ENCODE peak calls at places on chromosomes 6 and 20, in five cellular contexts. Y is RWPE2; Q is naive thymus-derived CD4-positive, alpha-beta T cell; K is mammary epithelial cell; H is lower lobe of right lung. S is an unnamed sample. For H3K4me1, the result is how much of the 10 kb centered on the place peaks cover.

GRCh38 chr6:36560822-36561221 is 13.5 kb upstream of the STK38 start:
- DNase-seq in Y (no peak), Q (no peak), K (no peak), H (no peak), S (no peak)

GRCh38 chr20:11777387-11777786 is 140.3 kb upstream of the BTBD3 start:
- DNase-seq in Y (no peak), Q (no peak), K (no peak), H (no peak), S (no peak)

GRCh38 chr6:107490568-107491058 is 696 bp downstream of the SOBP start:
- DNase-seq in Y (no peak), Q (no peak), K (no peak), H (no peak), S (no peak)

GRCh38 chr6:121697921-121698320 is 262.5 kb downstream of the GJA1 start:
- DNase-seq in Y (no peak), Q (no peak), K (peak), H (no peak), S (no peak)

GRCh38 chr6:108774555-108774954 is 73.7 kb upstream of the ARMC2 start:
- DNase-seq in Y (no peak), Q (no peak), K (no peak), H (no peak), S (no peak)

GRCh38 chr20:63230800-63231268 is 4.9 kb upstream of the BIRC7 start:
- DNase-seq in Y (no peak), Q (no peak), K (peak), H (no peak), S (peak)

GRCh38 chr6:166007349-166008263 is 160.0 kb downstream of the TBXT start:
- DNase-seq in Y (no peak), Q (no peak), K (no peak), H (no peak), S (no peak)

GRCh38 chr20:44335675-44336074 is 1.2 kb upstream of the R3HDML start:
- DNase-seq in Y (no peak), Q (no peak), K (no peak), H (no peak), S (no peak)

GRCh38 chr6:163777706-163778105 is 363.2 kb downstream of the QKI start:
- DNase-seq in Y (no peak), Q (no peak), K (no peak), H (no peak), S (no peak)

GRCh38 chr6:89131599-89131998 is 13.7 kb upstream of the SRSF12 start:
- DNase-seq in Y (no peak), Q (no peak), K (peak), H (no peak), S (no peak)

GRCh38 chr6:118783931-118784528 is 109.9 kb upstream of the ASF1A start:
- DNase-seq in Y (no peak), Q (no peak), K (peak), H (no peak), S (no peak)

GRCh38 chr6:166715065-166715464 is 88.0 kb upstream of the RPS6KA2 start:
- DNase-seq in Y (no peak), Q (no peak), K (no peak), H (no peak), S (no peak)

GRCh38 chr20:17845701-17846475 is 122.7 kb downstream of the SNX5 start:
- DNase-seq in Y (no peak), Q (no peak), K (no peak), H (no peak), S (no peak)

DNA sequence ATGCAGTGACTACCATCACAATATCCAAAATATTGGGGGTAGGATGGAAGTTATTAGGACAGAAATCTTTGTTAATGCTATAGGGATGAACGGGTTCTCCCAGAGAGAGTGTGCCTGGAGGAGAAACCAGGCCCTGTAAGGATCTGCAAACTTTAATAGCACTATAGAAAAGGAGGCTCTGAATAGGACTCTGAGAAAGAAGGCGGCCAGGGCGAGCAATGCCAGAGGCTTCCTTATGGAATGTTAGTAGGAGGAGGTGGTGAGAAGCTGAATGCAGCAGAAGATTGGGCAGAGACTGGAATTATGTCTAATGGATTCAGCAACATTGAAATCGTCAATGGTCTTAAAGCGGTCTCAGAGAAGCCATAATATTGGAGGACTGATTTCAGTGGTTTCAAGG is 84.6 kb upstream of the SYNDIG1 start:
- DNase-seq in Y (no peak), Q (no peak), K (no peak), H (no peak), S (no peak)
- H3K4me1 ChIP-seq in Y (under half), Q (under half), K (under half), H (under half), S (under half)

DNA sequence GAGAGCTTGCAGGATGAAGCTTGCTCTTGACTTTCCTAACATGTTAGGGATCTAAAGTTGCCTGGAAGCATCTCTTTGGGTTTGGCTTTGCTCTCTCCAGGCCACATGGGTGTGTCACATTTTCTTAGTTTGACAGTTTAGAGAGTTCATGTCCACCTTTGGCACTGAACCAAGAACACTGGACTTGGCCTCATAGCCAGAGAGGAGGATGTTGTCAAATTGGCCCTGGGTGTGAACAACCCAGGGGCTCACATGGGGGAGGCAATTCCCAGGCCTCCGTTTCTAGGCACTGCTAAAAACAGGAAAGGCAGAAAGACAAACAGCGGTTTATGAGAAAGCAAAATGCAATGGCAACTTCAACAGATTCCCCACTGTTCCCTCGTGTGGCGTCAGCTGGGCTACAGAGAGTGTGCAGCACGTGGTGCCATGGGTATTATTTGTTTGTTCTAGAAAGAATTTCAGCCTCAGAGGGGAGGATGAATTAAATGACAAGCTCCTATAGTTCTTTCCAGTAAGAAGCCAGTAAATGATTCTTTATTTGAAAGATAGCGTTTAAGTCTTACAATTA is 93.9 kb downstream of the CLIC5 start:
- DNase-seq in Y (no peak), Q (no peak), K (no peak), H (no peak), S (no peak)
- H3K27ac ChIP-seq in Y (no peak), Q (no peak), K (no peak), H (no peak), S (no peak)

GRCh38 chr6:193773-194310 is 98.4 kb upstream of the DUSP22 start:
- DNase-seq in Y (no peak), Q (peak), K (no peak), H (no peak), S (no peak)
- H3K4me1 ChIP-seq in Y (under half), Q (under half), K (under half), H (under half), S (under half)

GRCh38 chr20:38143238-38143645 is 21.8 kb downstream of the TGM2 start:
- DNase-seq in Y (peak), Q (no peak), K (peak), H (peak), S (no peak)

GRCh38 chr20:38143646-38144554 is 21.2 kb downstream of the TGM2 start:
- DNase-seq in Y (peak), Q (no peak), K (peak), H (no peak), S (peak)

GRCh38 chr20:38139919-38140753 is 24.9 kb downstream of the TGM2 start:
- DNase-seq in Y (peak), Q (no peak), K (no peak), H (peak), S (peak)

GRCh38 chr20:38141154-38141888 is 23.7 kb downstream of the TGM2 start:
- DNase-seq in Y (peak), Q (no peak), K (no peak), H (peak), S (no peak)

GRCh38 chr20:38141889-38142494 is 23.1 kb downstream of the TGM2 start:
- DNase-seq in Y (peak), Q (no peak), K (no peak), H (peak), S (no peak)
- H3K27ac ChIP-seq in Y (peak), Q (no peak), K (no peak), H (peak), S (peak)

DNA sequence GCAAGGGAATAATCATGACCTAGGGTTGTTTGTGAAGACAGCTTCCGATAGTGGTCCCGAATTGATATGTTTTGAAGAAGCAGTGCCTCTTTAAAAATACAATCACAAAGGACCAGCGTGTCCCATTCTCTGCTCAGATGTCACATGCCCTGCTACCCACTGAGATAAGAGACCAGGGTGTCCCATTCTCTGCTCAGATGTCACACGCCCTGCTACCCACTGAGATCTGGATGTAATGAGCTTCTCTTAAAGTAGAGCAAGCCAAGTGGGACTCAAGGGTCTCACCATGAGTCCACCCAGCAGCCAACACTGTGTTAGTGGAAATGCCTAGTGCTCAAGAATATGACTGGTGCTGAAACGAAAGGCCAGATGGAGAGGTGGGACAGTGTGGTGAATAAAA is 22.2 kb downstream of the RIN2 start:
- DNase-seq in Y (no peak), Q (no peak), K (no peak), H (no peak), S (no peak)
- H3K4me1 ChIP-seq in Y (under half), Q (under half), K (under half), H (half or more), S (under half)

GRCh38 chr6:32081168-32081624 is 27.9 kb downstream of the TNXB start:
- DNase-seq in Y (no peak), Q (no peak), K (peak), H (no peak), S (no peak)
- H3K27ac ChIP-seq in Y (peak), Q (no peak), K (no peak), H (peak), S (no peak)

GRCh38 chr6:43779864-43780260 is 9.9 kb downstream of the VEGFA start:
- DNase-seq in Y (no peak), Q (no peak), K (no peak), H (peak), S (no peak)
- H3K4me1 ChIP-seq in Y (under half), Q (under half), K (under half), H (under half), S (under half)

DNA sequence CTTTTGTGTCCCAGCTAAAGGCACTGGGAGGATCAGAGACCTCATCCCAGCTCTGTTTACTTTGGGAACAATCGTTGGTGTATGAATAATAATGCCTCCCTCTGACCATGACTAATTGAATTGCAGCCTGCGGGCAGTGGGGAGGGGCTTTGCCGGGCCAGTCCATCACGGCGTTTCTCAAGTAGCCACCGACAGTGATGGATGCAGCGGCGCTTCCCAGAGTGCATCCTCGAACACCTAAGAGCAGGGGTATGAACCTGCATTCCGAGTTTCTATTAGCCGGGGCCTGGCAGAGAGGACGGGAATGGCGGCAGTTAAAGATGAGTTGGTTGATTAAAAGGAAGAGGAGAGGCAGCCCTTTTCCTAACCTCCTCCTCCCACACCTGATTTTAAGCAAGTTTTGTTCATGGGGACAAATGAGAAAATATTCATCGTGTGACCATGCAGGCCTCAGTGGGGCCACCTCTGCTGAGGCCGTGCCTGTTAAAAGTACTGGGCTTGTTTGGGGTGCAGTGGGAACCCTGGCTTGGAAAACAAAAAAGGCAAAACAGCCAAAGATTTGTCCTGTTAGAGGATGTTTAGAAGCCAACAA is 154.1 kb downstream of the FOXA2 start:
- DNase-seq in Y (no peak), Q (no peak), K (no peak), H (no peak), S (no peak)
- H3K27ac ChIP-seq in Y (no peak), Q (no peak), K (no peak), H (no peak), S (no peak)

S was measured in endothelial cell of umbilical vein.